ENCODE peak calls at places on chromosomes 12 and 14, in five cellular contexts. Z is H1, R is mesenchymal stem cell, N is H9, J is trophoblast cell. A is an unnamed sample.
A peak's percentile ranks its signal among the peaks of the same experiment; 100 is the strongest.

GRCh38 chr14:104738375-104739019 is 14.4 kb upstream of the SIVA1 start:
- DNase-seq in Z (no peak), R (no peak), N (no peak), J (no peak), A (no peak)

GRCh38 chr12:3662516-3662915 is 90.4 kb downstream of the CRACR2A start:
- DNase-seq in Z (no peak), R (peak; percentile 15), N (no peak), J (no peak), A (no peak)

GRCh38 chr12:1670815-1671268 is 20.0 kb upstream of the ADIPOR2 start:
- DNase-seq in Z (peak; percentile 37), R (no peak), N (peak; percentile 18), J (peak; percentile 79), A (no peak)

GRCh38 chr14:104283197-104284106 is 145.1 kb downstream of the KIF26A start:
- DNase-seq in Z (no peak), R (no peak), N (peak; percentile 23), J (no peak), A (no peak)

GRCh38 chr12:68667286-68667685 is 19.5 kb upstream of the NUP107 start:
- DNase-seq in Z (no peak), R (no peak), N (no peak), J (no peak), A (no peak)

GRCh38 chr12:121102307-121102706 is 30.4 kb upstream of the P2RX7 start:
- DNase-seq in Z (no peak), R (no peak), N (no peak), J (no peak), A (no peak)

GRCh38 chr14:92794961-92795360 is 856 bp downstream of the GOLGA5 start:
- DNase-seq in Z (no peak), R (no peak), N (no peak), J (no peak), A (no peak)

GRCh38 chr14:76769636-76770292 is 8.5 kb downstream of the VASH1 start:
- DNase-seq in Z (peak; percentile 40), R (no peak), N (peak; percentile 25), J (no peak), A (no peak)

GRCh38 chr12:53005215-53005985 is 856 bp upstream of the EIF4B start:
- DNase-seq in Z (peak; percentile 54), R (peak; percentile 22), N (no peak), J (no peak), A (peak; percentile 35)

GRCh38 chr12:39675263-39675662 is 55.7 kb upstream of the ABCD2 start:
- DNase-seq in Z (no peak), R (no peak), N (no peak), J (no peak), A (no peak)

GRCh38 chr14:23091294-23092225 is 3.4 kb downstream of the ACIN1 start:
- DNase-seq in Z (no peak), R (no peak), N (no peak), J (no peak), A (no peak)

GRCh38 chr12:114688256-114688845 is 4.4 kb upstream of the TBX3 start:
- DNase-seq in Z (no peak), R (no peak), N (peak; percentile 47), J (no peak), A (no peak)

GRCh38 chr12:53500119-53500775 is 836 bp upstream of the TARBP2 start:
- DNase-seq in Z (peak; percentile 47), R (peak; percentile 96), N (no peak), J (no peak), A (no peak)

GRCh38 chr12:110046451-110047187 is 1.7 kb downstream of the C12orf76 start:
- DNase-seq in Z (no peak), R (peak; percentile 84), N (no peak), J (no peak), A (no peak)

GRCh38 chr14:72845675-72846074 is 48.2 kb downstream of the DPF3 start:
- DNase-seq in Z (no peak), R (no peak), N (no peak), J (no peak), A (no peak)

GRCh38 chr12:92363295-92364146 is 217.9 kb upstream of the BTG1 start:
- DNase-seq in Z (no peak), R (peak; percentile 44), N (no peak), J (no peak), A (no peak)

GRCh38 chr12:6851921-6852650 is at the start of gene USP5:
- DNase-seq in Z (peak; percentile 94), R (peak; percentile 100), N (peak; percentile 100), J (peak; percentile 100), A (peak; percentile 99)

GRCh38 chr14:23569443-23570151 is 2.0 kb upstream of the AP1G2 start:
- DNase-seq in Z (no peak), R (no peak), N (peak; percentile 81), J (no peak), A (no peak)

GRCh38 chr14:33026850-33027420 is 88.3 kb downstream of the NPAS3 start:
- DNase-seq in Z (no peak), R (no peak), N (no peak), J (no peak), A (no peak)

GRCh38 chr12:9346866-9347327 is 138.7 kb upstream of the PZP start:
- DNase-seq in Z (no peak), R (no peak), N (peak; percentile 2), J (no peak), A (no peak)

GRCh38 chr12:53825246-53826081 is 73.7 kb upstream of the CISTR start:
- DNase-seq in Z (no peak), R (peak; percentile 78), N (no peak), J (no peak), A (no peak)

GRCh38 chr14:34363733-34364134 is 98.3 kb downstream of the SPTSSA start:
- DNase-seq in Z (no peak), R (peak; percentile 15), N (no peak), J (no peak), A (no peak)

GRCh38 chr12:11795910-11796459 is 146.5 kb downstream of the ETV6 start:
- DNase-seq in Z (no peak), R (no peak), N (no peak), J (peak; percentile 40), A (peak; percentile 27)

GRCh38 chr14:103653802-103654201 is 24.8 kb downstream of the KLC1 start:
- DNase-seq in Z (no peak), R (no peak), N (no peak), J (no peak), A (no peak)

GRCh38 chr12:107320929-107321618 is 227.7 kb upstream of the CRY1 start:
- DNase-seq in Z (peak; percentile 68), R (no peak), N (peak; percentile 70), J (no peak), A (no peak)

GRCh38 chr12:94640134-94640928 is 10.0 kb downstream of the TMCC3 start:
- DNase-seq in Z (no peak), R (peak; percentile 75), N (no peak), J (peak; percentile 72), A (no peak)

GRCh38 chr12:79098530-79098929 is 234.0 kb downstream of the SYT1 start:
- DNase-seq in Z (no peak), R (no peak), N (no peak), J (no peak), A (no peak)

GRCh38 chr12:104788848-104789271 is 169.2 kb downstream of the SLC41A2 start:
- DNase-seq in Z (peak; percentile 69), R (no peak), N (peak; percentile 88), J (no peak), A (peak; percentile 23)

GRCh38 chr12:131049569-131050339 is 96.0 kb downstream of the ADGRD1 start:
- DNase-seq in Z (no peak), R (no peak), N (no peak), J (no peak), A (no peak)

GRCh38 chr12:6807170-6807569 is 14.5 kb upstream of the GPR162 start:
- DNase-seq in Z (no peak), R (no peak), N (no peak), J (no peak), A (no peak)

GRCh38 chr14:50542941-50543418 is 10.6 kb upstream of the MAP4K5 start:
- DNase-seq in Z (no peak), R (peak; percentile 51), N (no peak), J (peak; percentile 36), A (peak; percentile 30)

DNA sequence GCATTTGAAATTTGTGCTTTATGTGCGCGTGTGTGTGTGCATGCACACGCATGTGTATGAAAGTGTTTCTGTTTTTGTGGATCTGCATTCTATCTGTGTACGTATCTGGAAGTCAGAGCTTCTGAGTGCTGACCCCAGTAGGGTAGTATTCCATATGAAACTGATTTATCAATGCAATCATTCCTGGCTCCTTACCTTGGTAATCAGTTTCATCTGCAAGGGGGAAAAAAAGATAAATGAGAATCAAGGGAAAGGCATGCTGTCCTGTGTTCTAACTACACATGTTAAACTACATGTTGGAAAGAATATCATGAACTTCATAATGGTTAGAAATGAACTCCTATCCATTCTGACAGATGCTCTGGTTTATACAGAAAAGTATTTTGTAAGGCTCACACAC is 276.0 kb upstream of the LMO3 start:
- DNase-seq in Z (no peak), R (no peak), N (no peak), J (no peak), A (no peak)
- H2BK120ac ChIP-seq in Z (no peak overlapping the region), R (no peak overlapping the region), N (no peak overlapping the region), J (no peak overlapping the region), A (no peak overlapping the region)

GRCh38 chr12:50949801-50950302 is 2.5 kb upstream of the HIGD1C start:
- DNase-seq in Z (no peak), R (no peak), N (no peak), J (no peak), A (no peak)

GRCh38 chr12:50951112-50951511 is 1.2 kb upstream of the HIGD1C start:
- DNase-seq in Z (no peak), R (no peak), N (no peak), J (no peak), A (no peak)

GRCh38 chr12:50952510-50952909 is at the start of gene HIGD1C:
- DNase-seq in Z (no peak), R (no peak), N (no peak), J (no peak), A (no peak)

GRCh38 chr12:50947932-50948331 is 4.4 kb upstream of the HIGD1C start:
- DNase-seq in Z (no peak), R (no peak), N (no peak), J (no peak), A (no peak)

GRCh38 chr12:50948798-50949197 is 3.5 kb upstream of the HIGD1C start:
- DNase-seq in Z (no peak), R (no peak), N (no peak), J (no peak), A (no peak)
- H2BK5ac ChIP-seq in Z (no peak overlapping the region), R (no peak overlapping the region), N (no peak overlapping the region), J (no peak overlapping the region), A (no peak overlapping the region)

GRCh38 chr12:54968181-54968730 is 16.3 kb downstream of the TESPA1 start:
- DNase-seq in Z (no peak), R (no peak), N (no peak), J (no peak), A (no peak)
- H2BK12ac ChIP-seq in Z (no peak overlapping the region), R (no peak overlapping the region), N (no peak overlapping the region), J (no peak overlapping the region), A (no peak overlapping the region)

DNA sequence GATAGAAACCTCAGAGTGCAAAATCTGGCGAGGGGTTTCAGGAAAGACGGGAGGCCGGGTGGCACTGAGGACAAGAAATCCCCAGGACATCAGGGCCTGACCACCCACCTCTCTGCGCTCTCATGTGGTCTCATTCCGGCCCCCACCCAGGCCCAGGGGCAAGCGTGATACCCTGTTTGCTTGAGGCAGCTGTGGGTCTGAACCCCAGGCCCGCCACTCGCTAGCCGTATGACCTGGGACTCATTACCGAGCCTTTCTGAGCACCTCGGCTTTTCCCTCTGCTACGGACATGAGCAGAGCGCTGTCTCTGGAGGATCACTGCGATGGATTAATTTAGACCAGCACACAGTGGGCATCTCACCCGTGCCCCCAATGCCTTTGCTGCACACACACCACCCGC is 25.5 kb upstream of the BCDIN3D start:
- DNase-seq in Z (peak; percentile 28), R (no peak), N (peak; percentile 22), J (no peak), A (no peak)
- H2BK120ac ChIP-seq in Z (no peak overlapping the region), R (peak overlapping the region; percentile 81), N (no peak overlapping the region), J (no peak overlapping the region), A (no peak overlapping the region)